ENCODE peak calls at places on chromosomes 2 and 18, in six cellular contexts. Y is hypothalamus, Q is HEK293T, X is gastrocnemius medialis, L is HuH-7.5, C is HL-60. Z is an unnamed sample.

GRCh38 chr2:201971516-201972228 is 62.0 kb upstream of the FZD7 start:
- DNase-seq in Y (no peak), Q (no peak), X (no peak), L (no peak), C (no peak), Z (no peak)

GRCh38 chr2:33241072-33241471 is 235.4 kb upstream of the RASGRP3 start:
- DNase-seq in Y (no peak), Q (no peak), X (no peak), L (no peak), C (no peak), Z (no peak)

GRCh38 chr18:75289762-75290161 is 79.2 kb downstream of the TSHZ1 start:
- DNase-seq in Y (no peak), Q (no peak), X (no peak), L (no peak), C (no peak), Z (no peak)

GRCh38 chr18:7946724-7947377 is 379.7 kb downstream of the PTPRM start:
- DNase-seq in Y (peak; percentile 17), Q (no peak), X (no peak), L (no peak), C (no peak), Z (peak; percentile 79)

GRCh38 chr2:46114981-46115380 is 182.2 kb upstream of the EPAS1 start:
- DNase-seq in Y (no peak), Q (no peak), X (no peak), L (no peak), C (peak; percentile 3), Z (no peak)

GRCh38 chr2:101223814-101224231 is 28.9 kb upstream of the CNOT11 start:
- DNase-seq in Y (no peak), Q (no peak), X (no peak), L (no peak), C (peak; percentile 96), Z (no peak)

GRCh38 chr2:232335859-232336215 is 42.7 kb upstream of the ALPP start:
- DNase-seq in Y (no peak), Q (no peak), X (no peak), L (no peak), C (no peak), Z (no peak)

GRCh38 chr2:165720526-165720925 is 73.5 kb downstream of the GALNT3 start:
- DNase-seq in Y (no peak), Q (no peak), X (no peak), L (no peak), C (no peak), Z (no peak)

GRCh38 chr2:177554365-177554764 is 161.8 kb downstream of the AGPS start:
- DNase-seq in Y (no peak), Q (no peak), X (no peak), L (no peak), C (no peak), Z (no peak)

GRCh38 chr18:10122116-10122515 is 208.3 kb downstream of the VAPA start:
- DNase-seq in Y (no peak), Q (peak; percentile 45), X (peak; percentile 44), L (no peak), C (no peak), Z (no peak)

GRCh38 chr2:55923091-55923977 is at the start of gene EFEMP1:
- DNase-seq in Y (peak; percentile 29), Q (peak; percentile 62), X (peak; percentile 20), L (peak; percentile 54), C (no peak), Z (peak; percentile 57)

GRCh38 chr2:240733803-240734495 is 42.3 kb downstream of the AQP12A start:
- DNase-seq in Y (no peak), Q (peak; percentile 34), X (no peak), L (no peak), C (peak; percentile 35), Z (peak; percentile 22)

GRCh38 chr2:164967781-164968228 is 12.5 kb upstream of the SLC38A11 start:
- DNase-seq in Y (no peak), Q (no peak), X (no peak), L (no peak), C (no peak), Z (no peak)

GRCh38 chr18:49565656-49566055 is 3.8 kb downstream of the LIPG start:
- DNase-seq in Y (peak; percentile 33), Q (no peak), X (no peak), L (no peak), C (no peak), Z (no peak)

GRCh38 chr2:138949517-138949916 is 169.3 kb upstream of the NXPH2 start:
- DNase-seq in Y (no peak), Q (no peak), X (no peak), L (no peak), C (no peak), Z (peak; percentile 10)

GRCh38 chr2:1153959-1154358 is 203.3 kb downstream of the SNTG2 start:
- DNase-seq in Y (no peak), Q (no peak), X (peak; percentile 25), L (no peak), C (no peak), Z (no peak)

GRCh38 chr2:44358498-44358897 is 2.8 kb downstream of the PREPL start:
- DNase-seq in Y (no peak), Q (no peak), X (peak; percentile 48), L (no peak), C (peak; percentile 9), Z (no peak)

GRCh38 chr2:181741756-181742155 is 61.4 kb upstream of the NEUROD1 start:
- DNase-seq in Y (no peak), Q (no peak), X (no peak), L (no peak), C (no peak), Z (no peak)

GRCh38 chr2:28621172-28622100 is 125.6 kb downstream of the PLB1 start:
- DNase-seq in Y (peak; percentile 61), Q (peak; percentile 37), X (peak; percentile 82), L (peak; percentile 66), C (peak; percentile 81), Z (peak; percentile 43)

GRCh38 chr2:175837046-175837445 is 165.0 kb downstream of the LNPK start:
- DNase-seq in Y (no peak), Q (no peak), X (no peak), L (no peak), C (no peak), Z (no peak)

GRCh38 chr2:147096671-147097070 is 748.2 kb upstream of the ACVR2A start:
- DNase-seq in Y (no peak), Q (no peak), X (no peak), L (no peak), C (no peak), Z (no peak)

GRCh38 chr2:151262629-151263028 is 966 bp upstream of the RBM43 start:
- DNase-seq in Y (no peak), Q (no peak), X (no peak), L (no peak), C (no peak), Z (no peak)

GRCh38 chr2:144711546-144712276 is 191.8 kb upstream of the ZEB2 start:
- DNase-seq in Y (no peak), Q (no peak), X (no peak), L (no peak), C (no peak), Z (no peak)

GRCh38 chr18:1047406-1047805 is 142.7 kb downstream of the ADCYAP1 start:
- DNase-seq in Y (no peak), Q (no peak), X (no peak), L (no peak), C (no peak), Z (no peak)

GRCh38 chr2:190088917-190089316 is 26.4 kb upstream of the MSTN start:
- DNase-seq in Y (peak; percentile 29), Q (peak; percentile 51), X (no peak), L (peak; percentile 18), C (peak; percentile 46), Z (peak; percentile 71)

GRCh38 chr18:4270016-4270415 is 185.1 kb downstream of the DLGAP1 start:
- DNase-seq in Y (no peak), Q (no peak), X (no peak), L (no peak), C (no peak), Z (no peak)

GRCh38 chr2:233974530-233975071 is 57.4 kb downstream of the TRPM8 start:
- DNase-seq in Y (peak; percentile 12), Q (peak; percentile 9), X (peak; percentile 44), L (no peak), C (no peak), Z (peak; percentile 93)

GRCh38 chr18:59566507-59566906 is 130.7 kb downstream of the CCBE1 start:
- DNase-seq in Y (no peak), Q (no peak), X (no peak), L (no peak), C (no peak), Z (no peak)

GRCh38 chr2:196059491-196059960 is 9.1 kb downstream of the DNAH7 start:
- DNase-seq in Y (no peak), Q (no peak), X (no peak), L (no peak), C (no peak), Z (peak; percentile 11)

GRCh38 chr2:67374481-67374880 is 22.7 kb upstream of the ETAA1 start:
- DNase-seq in Y (no peak), Q (no peak), X (no peak), L (no peak), C (no peak), Z (no peak)

GRCh38 chr2:16281451-16282330 is 341.3 kb downstream of the MYCN start:
- DNase-seq in Y (peak; percentile 15), Q (peak; percentile 52), X (no peak), L (no peak), C (no peak), Z (peak; percentile 31)

GRCh38 chr2:152244241-152244640 is 68.7 kb upstream of the STAM2 start:
- DNase-seq in Y (no peak), Q (no peak), X (no peak), L (no peak), C (no peak), Z (no peak)